ENCODE peak calls at places on chromosomes 5 and 9, in seven cellular contexts. J is astrocyte, F is A673, A is cardiac muscle cell, Z is osteocyte, G is sigmoid colon, B is HCT116. I is an unnamed sample.

GRCh38 chr9:112074250-112075008 is 100.7 kb downstream of the SUSD1 start:
- DNase-seq in J (peak), F (peak), A (peak), Z (peak), G (peak), B (peak), I (peak)

GRCh38 chr5:26553079-26553478 is 485.3 kb downstream of the CDH9 start:
- DNase-seq in J (peak), F (peak), A (no peak), Z (no peak), G (no peak), B (no peak), I (no peak)

GRCh38 chr9:134130503-134131375 is 5.1 kb upstream of the WDR5 start:
- DNase-seq in J (no peak), F (no peak), A (peak), Z (no peak), G (no peak), B (no peak), I (no peak)

GRCh38 chr5:153798830-153799229 is 239.9 kb downstream of the FAM114A2 start:
- DNase-seq in J (no peak), F (no peak), A (no peak), Z (no peak), G (no peak), B (no peak), I (no peak)

GRCh38 chr5:6502421-6502820 is 53.8 kb downstream of the UBE2QL1 start:
- DNase-seq in J (no peak), F (no peak), A (no peak), Z (no peak), G (no peak), B (no peak), I (no peak)

GRCh38 chr9:97571664-97572063 is 61.5 kb downstream of the TSTD2 start:
- DNase-seq in J (no peak), F (no peak), A (peak), Z (no peak), G (peak), B (no peak), I (no peak)

GRCh38 chr5:82351754-82352145 is 73.6 kb upstream of the RPS23 start:
- DNase-seq in J (peak), F (peak), A (peak), Z (no peak), G (no peak), B (peak), I (no peak)

GRCh38 chr5:5231576-5231975 is 91.4 kb downstream of the ADAMTS16 start:
- DNase-seq in J (peak), F (no peak), A (no peak), Z (no peak), G (no peak), B (no peak), I (no peak)

GRCh38 chr5:3195991-3196390 is 399.6 kb upstream of the IRX1 start:
- DNase-seq in J (no peak), F (no peak), A (no peak), Z (no peak), G (no peak), B (no peak), I (no peak)

GRCh38 chr5:77560677-77561263 is 68.7 kb upstream of the WDR41 start:
- DNase-seq in J (peak), F (peak), A (peak), Z (no peak), G (no peak), B (peak), I (peak)

GRCh38 chr9:109440797-109441287 is 57.3 kb downstream of the PTPN3 start:
- DNase-seq in J (peak), F (peak), A (peak), Z (no peak), G (no peak), B (peak), I (peak)

GRCh38 chr5:154179846-154180710 is 10.5 kb upstream of the GALNT10 start:
- DNase-seq in J (no peak), F (peak), A (peak), Z (no peak), G (peak), B (peak), I (no peak)

GRCh38 chr9:115921301-115921700 is 232.3 kb upstream of the PAPPA start:
- DNase-seq in J (peak), F (no peak), A (peak), Z (no peak), G (no peak), B (no peak), I (no peak)

GRCh38 chr5:168676499-168676898 is 97.3 kb upstream of the PANK3 start:
- DNase-seq in J (no peak), F (no peak), A (no peak), Z (no peak), G (no peak), B (no peak), I (no peak)

GRCh38 chr9:129685220-129685932 is 19.9 kb downstream of the PRRX2 start:
- DNase-seq in J (peak), F (no peak), A (no peak), Z (no peak), G (no peak), B (peak), I (no peak)

GRCh38 chr9:1298027-1298426 is 247.9 kb downstream of the DMRT2 start:
- DNase-seq in J (no peak), F (no peak), A (no peak), Z (no peak), G (no peak), B (no peak), I (no peak)

GRCh38 chr5:136734638-136735037 is 369.3 kb upstream of the TRPC7 start:
- DNase-seq in J (no peak), F (no peak), A (no peak), Z (no peak), G (no peak), B (no peak), I (no peak)

GRCh38 chr5:177967221-177967887 is 28.7 kb downstream of the PROP1 start:
- DNase-seq in J (no peak), F (no peak), A (no peak), Z (peak), G (no peak), B (no peak), I (no peak)

GRCh38 chr9:111099199-111100005 is 61.1 kb upstream of the LPAR1 start:
- DNase-seq in J (no peak), F (peak), A (no peak), Z (no peak), G (no peak), B (no peak), I (no peak)

GRCh38 chr5:167639761-167640160 is 651.7 kb upstream of the WWC1 start:
- DNase-seq in J (peak), F (no peak), A (no peak), Z (no peak), G (no peak), B (no peak), I (no peak)

GRCh38 chr5:168159425-168159824 is 132.0 kb upstream of the WWC1 start:
- DNase-seq in J (no peak), F (peak), A (no peak), Z (no peak), G (no peak), B (no peak), I (peak)

GRCh38 chr9:70257991-70258691 is 637 bp upstream of the SMC5 start:
- DNase-seq in J (peak), F (peak), A (peak), Z (no peak), G (peak), B (peak), I (no peak)

GRCh38 chr9:129898205-129898604 is 62.9 kb downstream of the USP20 start:
- DNase-seq in J (no peak), F (peak), A (peak), Z (no peak), G (peak), B (no peak), I (no peak)

GRCh38 chr5:375336-375920 is 53.9 kb downstream of the AHRR start:
- DNase-seq in J (no peak), F (no peak), A (no peak), Z (peak), G (peak), B (no peak), I (no peak)

GRCh38 chr5:149284501-149284900 is 12.8 kb downstream of the AFAP1L1 start:
- DNase-seq in J (no peak), F (peak), A (peak), Z (no peak), G (peak), B (no peak), I (no peak)

GRCh38 chr9:22483528-22484060 is 37.0 kb downstream of the DMRTA1 start:
- DNase-seq in J (no peak), F (no peak), A (no peak), Z (no peak), G (no peak), B (no peak), I (no peak)

GRCh38 chr9:122338989-122339388 is 31.8 kb upstream of the PTGS1 start:
- DNase-seq in J (no peak), F (no peak), A (no peak), Z (no peak), G (no peak), B (no peak), I (no peak)

GRCh38 chr5:6340100-6340499 is 38.2 kb downstream of the MED10 start:
- DNase-seq in J (no peak), F (no peak), A (no peak), Z (no peak), G (no peak), B (no peak), I (no peak)

GRCh38 chr5:131747180-131748105 is 49.4 kb downstream of the FNIP1 start:
- DNase-seq in J (peak), F (no peak), A (peak), Z (no peak), G (no peak), B (no peak), I (peak)

GRCh38 chr5:9358961-9359686 is 186.8 kb downstream of the SEMA5A start:
- DNase-seq in J (peak), F (no peak), A (peak), Z (no peak), G (no peak), B (no peak), I (no peak)

GRCh38 chr9:125759812-125760134 is 12.6 kb downstream of the PBX3 start:
- DNase-seq in J (no peak), F (no peak), A (peak), Z (no peak), G (no peak), B (no peak), I (no peak)

GRCh38 chr5:58268263-58268662 is 191.6 kb downstream of the PLK2 start:
- DNase-seq in J (no peak), F (no peak), A (no peak), Z (no peak), G (no peak), B (no peak), I (no peak)

GRCh38 chr9:98998441-98999151 is 54.9 kb downstream of the COL15A1 start:
- DNase-seq in J (peak), F (peak), A (peak), Z (peak), G (peak), B (peak), I (peak)

GRCh38 chr9:99000480-99001395 is 57.0 kb downstream of the COL15A1 start:
- DNase-seq in J (peak), F (peak), A (peak), Z (peak), G (no peak), B (peak), I (no peak)

GRCh38 chr9:98997580-98997979 is 53.9 kb downstream of the COL15A1 start:
- DNase-seq in J (peak), F (no peak), A (peak), Z (peak), G (no peak), B (no peak), I (no peak)

GRCh38 chr9:99001892-99002291 is 58.2 kb downstream of the COL15A1 start:
- DNase-seq in J (no peak), F (no peak), A (no peak), Z (no peak), G (no peak), B (no peak), I (no peak)

GRCh38 chr9:98999152-98999525 is 55.4 kb downstream of the COL15A1 start:
- DNase-seq in J (no peak), F (no peak), A (no peak), Z (peak), G (no peak), B (no peak), I (no peak)
- TF ChIP-seq CTCF in J (no peak), F (no peak), A (no peak), Z (no peak), G (no peak), B (no peak), I (no peak)

DNA sequence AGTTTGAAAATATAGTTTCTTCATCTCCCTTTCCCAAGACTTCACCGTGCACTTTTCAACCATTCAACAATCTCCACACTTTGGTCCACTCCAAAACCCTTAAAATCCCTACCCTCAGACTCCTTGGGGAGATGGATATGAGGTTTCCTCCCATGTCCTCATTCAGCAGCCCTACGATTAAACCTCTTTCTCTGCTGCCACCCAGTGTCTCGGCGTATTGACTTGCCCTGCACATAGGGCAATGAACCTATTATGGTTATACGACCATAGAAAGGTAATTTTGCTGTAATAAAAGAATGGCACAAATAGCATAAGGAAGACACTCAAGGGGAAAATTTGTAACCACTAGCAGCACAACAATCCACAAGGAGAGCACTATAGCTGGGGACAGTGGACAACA is 803.5 kb downstream of the TLE1 start:
- DNase-seq in J (no peak), F (peak), A (peak), Z (no peak), G (no peak), B (no peak), I (no peak)
- TF ChIP-seq CTCF in J (no peak), F (peak), A (peak), Z (peak), G (peak), B (no peak), I (no peak)

GRCh38 chr9:114033397-114034103 is 44.5 kb downstream of the AMBP start:
- DNase-seq in J (no peak), F (peak), A (peak), Z (peak), G (peak), B (no peak), I (no peak)
- TF ChIP-seq CTCF in J (peak), F (peak), A (peak), Z (peak), G (peak), B (peak), I (peak)

GRCh38 chr9:13427587-13427986 is 148.1 kb upstream of the MPDZ start:
- DNase-seq in J (peak), F (peak), A (peak), Z (no peak), G (no peak), B (no peak), I (peak)

GRCh38 chr9:13429271-13429670 is 149.8 kb upstream of the MPDZ start:
- DNase-seq in J (no peak), F (no peak), A (no peak), Z (no peak), G (no peak), B (no peak), I (no peak)

GRCh38 chr9:13424872-13425271 is 145.4 kb upstream of the MPDZ start:
- DNase-seq in J (no peak), F (no peak), A (no peak), Z (no peak), G (no peak), B (no peak), I (no peak)

GRCh38 chr9:13424204-13424603 is 144.7 kb upstream of the MPDZ start:
- DNase-seq in J (no peak), F (no peak), A (no peak), Z (no peak), G (no peak), B (no peak), I (no peak)
- TF ChIP-seq CTCF in J (no peak), F (peak), A (no peak), Z (no peak), G (no peak), B (no peak), I (no peak)

GRCh38 chr5:139091439-139092156 is 106.6 kb downstream of the SIL1 start:
- DNase-seq in J (no peak), F (no peak), A (peak), Z (no peak), G (no peak), B (no peak), I (no peak)
- TF ChIP-seq CTCF in J (no peak), F (peak), A (peak), Z (peak), G (peak), B (no peak), I (peak)